ENCODE peak calls at places on chromosomes 16 and 17, in six cellular contexts. E is endothelial cell of umbilical vein, H is K562, Y is A549, D is HepG2, L is GM12878. V is an unnamed sample.

GRCh38 chr17:76630151-76630550 is 13.4 kb downstream of the ST6GALNAC1 start:
- DNase-seq in E (no peak), H (peak; percentile 12), Y (no peak), D (no peak), L (no peak), V (peak; percentile 23)

GRCh38 chr17:78789663-78790181 is 7.6 kb upstream of the CYTH1 start:
- DNase-seq in E (no peak), H (no peak), Y (no peak), D (no peak), L (no peak), V (no peak)

GRCh38 chr17:31510273-31511175 is 119.0 kb downstream of the RAB11FIP4 start:
- DNase-seq in E (no peak), H (no peak), Y (no peak), D (no peak), L (no peak), V (no peak)

GRCh38 chr16:85805442-85806045 is 6.0 kb downstream of the COX4I1 start:
- DNase-seq in E (no peak), H (no peak), Y (no peak), D (no peak), L (no peak), V (no peak)

GRCh38 chr16:87723224-87723619 is 42.6 kb downstream of the KLHDC4 start:
- DNase-seq in E (peak; percentile 88), H (peak; percentile 62), Y (no peak), D (no peak), L (peak; percentile 58), V (no peak)

GRCh38 chr17:46765491-46765890 is 53.0 kb downstream of the WNT3 start:
- DNase-seq in E (no peak), H (no peak), Y (no peak), D (no peak), L (no peak), V (no peak)

GRCh38 chr17:80224098-80224497 is 3.9 kb downstream of the SLC26A11 start:
- DNase-seq in E (no peak), H (no peak), Y (no peak), D (no peak), L (no peak), V (no peak)

GRCh38 chr17:4720787-4721186 is 10.4 kb downstream of the ARRB2 start:
- DNase-seq in E (no peak), H (no peak), Y (no peak), D (peak; percentile 62), L (no peak), V (no peak)

GRCh38 chr17:29393451-29393850 is 3.3 kb downstream of the TAOK1 start:
- DNase-seq in E (no peak), H (no peak), Y (no peak), D (no peak), L (no peak), V (peak; percentile 52)

DNA sequence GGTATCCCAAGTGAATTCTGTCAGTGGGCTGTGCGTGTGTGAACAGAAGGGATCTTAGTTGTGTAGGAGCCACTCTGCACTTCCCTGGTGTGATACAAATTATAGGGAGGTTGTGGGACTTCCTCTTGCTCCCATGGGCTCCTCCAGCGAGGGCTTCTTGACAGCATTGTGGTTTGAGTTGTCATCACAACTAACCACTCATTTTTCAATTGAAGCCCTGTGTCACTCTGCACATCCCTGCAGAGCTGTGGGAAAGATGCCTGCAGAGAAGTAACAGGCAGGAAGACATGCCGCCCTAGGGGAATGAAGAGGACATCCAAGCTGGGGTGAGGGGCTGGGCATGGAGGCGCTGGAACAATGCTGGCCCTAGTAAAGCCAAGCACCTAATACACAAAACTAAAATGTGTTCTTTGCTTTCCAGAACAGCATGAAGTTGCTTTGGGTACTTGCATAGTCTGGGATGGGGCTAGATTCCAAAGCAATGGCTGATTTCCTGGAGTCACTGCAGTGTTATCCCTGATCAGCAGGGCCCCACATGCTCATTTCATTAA is 692.5 kb downstream of the TOX3 start:
- DNase-seq in E (no peak), H (no peak), Y (no peak), D (no peak), L (no peak), V (no peak)
- TF ChIP-seq MYC in E (no peak), H (no peak), Y (no peak), D (no peak), L (no peak), V (no peak)

DNA sequence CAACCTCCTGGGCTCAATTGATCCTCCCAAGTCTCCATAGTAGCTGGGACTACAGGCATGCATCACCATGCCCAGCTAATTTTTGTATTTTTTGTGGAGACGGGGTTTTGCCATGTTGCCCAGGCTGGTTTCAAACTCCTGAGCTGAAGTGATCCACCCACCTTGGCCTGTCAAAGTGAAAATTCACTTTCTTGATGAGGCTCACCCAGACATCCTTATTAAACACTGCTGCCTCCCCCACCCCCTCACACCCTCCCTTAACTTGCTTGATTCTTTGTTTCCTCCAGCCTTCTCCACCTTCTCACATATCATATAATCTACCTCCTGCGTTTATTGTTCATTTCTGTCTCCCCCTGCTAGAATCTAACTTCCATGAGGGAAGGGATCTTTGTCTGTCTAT is 46.0 kb upstream of the TEX2 start:
- DNase-seq in E (no peak), H (no peak), Y (no peak), D (no peak), L (no peak), V (no peak)
- TF ChIP-seq MYC in E (no peak), H (no peak), Y (no peak), D (no peak), L (no peak), V (no peak)

DNA sequence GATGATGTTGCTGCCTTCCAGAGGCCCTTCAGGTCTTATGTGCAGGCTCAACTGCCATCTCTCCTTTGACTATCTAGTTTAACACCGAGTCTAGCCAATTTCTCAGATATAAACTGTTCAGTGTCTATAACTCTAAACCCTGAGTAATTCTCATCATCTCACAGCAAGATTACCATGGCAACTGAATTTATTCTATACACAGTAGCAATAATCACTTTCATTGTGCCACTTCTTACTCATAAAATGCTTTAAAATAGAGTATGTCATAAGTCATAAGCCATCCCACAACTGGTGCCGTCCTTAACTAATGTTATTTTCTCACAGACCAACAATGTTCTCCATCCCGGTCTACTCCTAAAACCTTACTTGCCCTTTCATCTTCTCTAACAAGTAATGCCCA is 45.0 kb downstream of the SYNRG start:
- DNase-seq in E (no peak), H (no peak), Y (no peak), D (no peak), L (no peak), V (no peak)
- TF ChIP-seq MYC in E (no peak), H (no peak), Y (no peak), D (no peak), L (no peak), V (no peak)

DNA sequence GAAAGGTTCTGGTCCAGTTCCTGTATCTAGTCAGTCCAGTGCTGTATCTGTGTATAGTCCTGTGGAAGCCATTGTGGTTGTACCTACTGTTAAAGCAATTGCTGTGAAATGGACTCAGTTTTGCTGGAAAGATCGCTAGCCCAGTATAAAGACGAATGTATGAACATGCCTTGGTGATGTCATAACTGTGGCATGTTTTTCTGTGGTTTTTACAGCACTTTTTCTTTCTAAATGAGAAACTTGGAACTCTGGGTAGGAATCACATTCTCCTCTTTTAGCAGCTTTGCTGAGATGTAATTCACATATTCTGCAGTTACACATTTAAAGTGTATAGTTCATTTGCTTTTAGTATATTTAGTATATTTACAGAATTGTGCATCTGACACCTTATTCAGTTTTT is 58.1 kb downstream of the MAP2K4 start:
- DNase-seq in E (no peak), H (no peak), Y (no peak), D (no peak), L (no peak), V (no peak)
- TF ChIP-seq MYC in E (no peak), H (no peak), Y (no peak), D (no peak), L (no peak), V (no peak)

GRCh38 chr17:75404739-75405364 is 626 bp downstream of the GRB2 start:
- DNase-seq in E (peak; percentile 55), H (peak; percentile 47), Y (peak; percentile 58), D (no peak), L (no peak), V (peak; percentile 58)
- TF ChIP-seq MYC in E (no peak), H (no peak), Y (no peak), D (peak; percentile 6), L (no peak), V (no peak)

GRCh38 chr17:39548494-39548893 is 59.2 kb downstream of the NEUROD2 start:
- DNase-seq in E (no peak), H (no peak), Y (no peak), D (no peak), L (no peak), V (no peak)
- TF ChIP-seq MYC in E (no peak), H (no peak), Y (no peak), D (no peak), L (no peak), V (no peak)

GRCh38 chr16:68084504-68085258 is 489 bp upstream of the NFATC3 start:
- DNase-seq in E (peak; percentile 81), H (peak; percentile 93), Y (peak; percentile 92), D (peak; percentile 97), L (peak; percentile 71), V (peak; percentile 98)
- TF ChIP-seq MYC in E (no peak), H (peak; percentile 50), Y (no peak), D (peak; percentile 98), L (no peak), V (peak; percentile 80)

DNA sequence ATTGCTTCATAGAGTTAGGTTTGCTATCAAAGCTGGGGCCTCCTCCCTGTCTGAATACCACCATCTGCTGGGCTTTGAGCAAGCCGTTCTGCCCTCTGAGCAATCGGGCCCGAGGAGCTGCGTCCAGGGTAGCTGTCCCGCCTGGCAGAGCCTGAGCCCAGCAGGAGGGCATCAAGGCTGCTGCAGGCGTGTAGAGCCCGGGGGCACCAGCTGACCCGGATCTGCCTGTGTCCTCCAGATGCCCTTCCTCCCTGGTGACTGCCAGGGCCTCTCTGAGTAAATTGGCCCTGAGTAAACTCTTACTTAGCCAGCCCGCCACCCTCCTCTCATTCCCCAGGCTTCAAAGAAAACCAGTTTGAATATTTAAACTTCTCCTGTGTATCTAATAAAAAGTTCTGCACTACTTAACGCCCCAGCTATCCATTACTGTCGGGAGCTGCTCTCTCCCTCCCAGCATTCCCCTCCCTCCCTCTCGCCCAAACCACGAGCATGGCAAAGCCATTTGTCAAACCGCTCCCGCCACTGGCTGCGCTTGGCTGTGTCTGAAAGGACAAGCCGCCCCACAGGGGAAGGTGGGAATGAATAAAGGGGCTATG is 16.4 kb downstream of the CDK5RAP3 start:
- DNase-seq in E (peak; percentile 42), H (no peak), Y (no peak), D (no peak), L (no peak), V (no peak)
- TF ChIP-seq MYC in E (no peak), H (no peak), Y (no peak), D (no peak), L (no peak), V (no peak)